ENCODE peak calls at places on chromosomes 7 and 10, in four cellular contexts. N is K562, X is HCT116, A is breast epithelium. I is an unnamed sample. For H3K4me1, the result is how much of the 10 kb centered on the place peaks cover.

GRCh38 chr7:17462059-17462695 is 163.7 kb downstream of the AHR start:
- DNase-seq in N (no peak), X (peak), A (no peak), I (no peak)

GRCh38 chr10:83809001-83809400 is 330.3 kb upstream of the GHITM start:
- DNase-seq in A (no peak), X (no peak), N (no peak), I (no peak)

GRCh38 chr10:17181751-17182150 is 19.7 kb downstream of the TRDMT1 start:
- DNase-seq in N (no peak), A (no peak), X (no peak), I (no peak)

GRCh38 chr7:64892116-64892515 is 11.0 kb upstream of the ZNF273 start:
- DNase-seq in A (no peak), X (no peak), N (no peak), I (no peak)

GRCh38 chr10:57849726-57850357 is 417.9 kb downstream of the IPMK start:
- DNase-seq in X (no peak), N (no peak), A (no peak), I (no peak)

GRCh38 chr10:21145751-21146445 is 248.8 kb upstream of the NEBL start:
- DNase-seq in A (no peak), X (no peak), N (no peak), I (no peak)

GRCh38 chr10:119025336-119025735 is 4.2 kb upstream of the NANOS1 start:
- DNase-seq in A (peak), N (no peak), X (no peak), I (no peak)

GRCh38 chr10:26214004-26214403 is 2.6 kb upstream of the GAD2 start:
- DNase-seq in X (no peak), N (no peak), A (no peak), I (no peak)

GRCh38 chr7:44695756-44696155 is 52.9 kb upstream of the ZMIZ2 start:
- DNase-seq in N (no peak), X (no peak), A (no peak), I (peak)

GRCh38 chr10:98376485-98376884 is 38.5 kb downstream of the PYROXD2 start:
- DNase-seq in A (no peak), X (no peak), N (no peak), I (no peak)

GRCh38 chr7:73342645-73343044 is 14.7 kb downstream of the FKBP6 start:
- DNase-seq in N (no peak), A (no peak), X (peak), I (peak)

GRCh38 chr7:39595102-39595620 is 28.2 kb upstream of the RALA start:
- DNase-seq in N (no peak), A (no peak), X (no peak), I (no peak)

GRCh38 chr7:153523320-153524015 is 528.7 kb upstream of the DPP6 start:
- DNase-seq in X (no peak), N (no peak), A (no peak), I (no peak)

GRCh38 chr10:69389827-69390490 is 26.8 kb downstream of the TACR2 start:
- DNase-seq in A (no peak), N (peak), X (no peak), I (no peak)

GRCh38 chr7:12596225-12596790 is 25.8 kb downstream of the SCIN start:
- DNase-seq in N (no peak), X (no peak), A (no peak), I (no peak)

GRCh38 chr10:128163701-128164100 is 37.5 kb upstream of the MKI67 start:
- DNase-seq in X (no peak), N (no peak), A (no peak), I (no peak)

DNA sequence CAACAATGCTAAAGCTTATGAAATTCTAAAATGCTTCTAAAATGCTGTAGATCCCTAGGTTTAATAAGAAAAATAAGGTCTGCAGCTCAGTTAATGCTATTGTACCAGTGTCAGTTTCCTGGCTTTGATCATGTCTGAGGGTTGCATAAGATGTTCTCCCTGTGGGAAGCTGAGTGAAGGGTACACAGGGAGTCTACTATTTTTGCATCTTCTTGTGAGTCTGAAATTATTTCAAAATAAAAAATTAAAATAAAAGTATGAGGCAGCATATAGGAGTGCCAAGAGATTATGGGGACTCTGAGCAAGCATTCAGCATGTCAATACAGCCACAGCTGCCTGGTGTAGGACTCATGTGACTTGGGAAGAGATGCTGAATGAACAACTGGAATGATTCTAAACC is 14.7 kb downstream of the CHST15 start:
- DNase-seq in A (no peak), N (no peak), X (no peak), I (no peak)
- H3K4me1 ChIP-seq in A (under half), N (under half), X (under half), I (half or more)

GRCh38 chr7:80609732-80610131 is 28.7 kb upstream of the CD36 start:
- DNase-seq in A (no peak), N (no peak), X (no peak), I (no peak)

GRCh38 chr7:80611779-80612178 is 26.7 kb upstream of the CD36 start:
- DNase-seq in X (peak), N (no peak), A (peak), I (no peak)

GRCh38 chr7:80608292-80608691 is 30.1 kb upstream of the CD36 start:
- DNase-seq in X (no peak), N (no peak), A (no peak), I (no peak)

GRCh38 chr7:80613519-80613918 is 24.9 kb upstream of the CD36 start:
- DNase-seq in N (no peak), A (no peak), X (no peak), I (no peak)

GRCh38 chr7:80611353-80611752 is 27.1 kb upstream of the CD36 start:
- DNase-seq in N (no peak), X (no peak), A (no peak), I (no peak)
- H3K27ac ChIP-seq in N (no peak), X (peak), A (no peak), I (peak)

DNA sequence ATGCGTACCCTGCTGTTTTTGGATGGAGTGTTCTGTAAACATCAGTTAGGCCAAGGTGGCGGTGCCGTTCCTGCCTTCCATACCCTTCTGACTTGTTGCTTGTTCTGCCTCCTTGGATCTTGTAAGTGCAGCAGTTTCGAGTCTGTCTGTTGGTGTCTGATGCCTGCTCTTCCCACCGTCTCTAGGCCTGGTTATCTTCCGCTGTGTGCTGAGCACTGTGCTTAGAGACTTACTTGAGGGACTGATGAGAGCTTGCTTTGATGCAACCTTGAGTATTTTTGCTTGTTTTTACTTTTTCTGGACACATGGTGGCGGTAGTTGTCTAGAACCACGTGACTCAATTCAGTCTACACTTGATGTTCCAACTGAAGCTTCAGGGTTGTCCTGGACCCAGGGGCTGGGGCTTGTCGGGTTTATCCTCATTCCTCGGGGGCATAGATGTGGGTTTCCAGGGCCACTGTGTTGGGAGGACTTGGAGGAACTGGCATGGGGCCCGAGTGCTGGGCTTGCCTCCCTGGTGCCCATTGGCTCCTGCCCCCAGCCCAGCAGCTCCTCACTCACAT is 14.4 kb upstream of the SPRN start:
- DNase-seq in X (peak), A (no peak), N (peak), I (no peak)
- TF ChIP-seq POLR2AphosphoS5 in X (no peak), A (no peak), N (no peak), I (no peak)

GRCh38 chr10:71260622-71261325 is 48.4 kb downstream of the UNC5B start:
- DNase-seq in N (no peak), A (no peak), X (peak), I (no peak)

GRCh38 chr10:71258446-71259145 is 46.2 kb downstream of the UNC5B start:
- DNase-seq in N (no peak), X (no peak), A (no peak), I (no peak)

GRCh38 chr10:71258046-71258445 is 45.7 kb downstream of the UNC5B start:
- DNase-seq in X (no peak), A (no peak), N (no peak), I (no peak)

GRCh38 chr10:71259282-71259681 is 46.9 kb downstream of the UNC5B start:
- DNase-seq in X (no peak), A (no peak), N (no peak), I (no peak)

DNA sequence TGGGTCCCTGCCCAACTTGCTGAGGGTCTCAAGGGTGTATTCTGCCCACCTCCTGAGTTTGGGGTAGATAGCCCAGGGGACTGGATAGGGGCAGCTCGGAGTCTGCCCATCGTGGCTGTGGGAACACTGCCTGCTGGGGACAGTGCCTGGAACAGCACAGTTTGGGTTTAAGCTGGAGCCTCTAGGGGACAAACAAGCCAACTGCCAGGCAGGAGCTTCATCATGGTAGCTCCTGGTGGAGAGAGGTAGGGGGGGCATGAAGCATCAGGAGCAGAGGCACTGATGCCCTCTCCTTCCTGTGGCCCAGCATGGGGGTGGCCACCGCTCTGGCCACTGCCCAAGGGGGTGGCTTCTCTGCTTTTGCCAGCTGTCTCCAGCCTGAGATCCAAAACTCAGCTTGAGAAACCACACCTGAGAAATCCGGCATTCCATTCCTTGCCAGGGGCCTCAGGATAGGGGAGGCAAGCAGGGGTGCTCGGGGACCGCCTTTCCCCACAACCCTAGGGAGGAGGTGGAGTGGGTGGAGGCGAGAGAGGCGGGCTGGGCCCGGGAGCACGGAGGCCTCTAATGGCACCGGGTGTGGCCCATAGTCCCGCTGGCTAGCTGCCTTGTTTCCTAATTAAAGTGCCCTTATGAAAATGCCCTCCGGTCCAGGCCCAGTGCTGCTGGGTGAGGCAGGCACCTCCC is 47.6 kb downstream of the UNC5B start:
- DNase-seq in X (no peak), A (no peak), N (no peak), I (no peak)
- H3K4me1 ChIP-seq in X (half or more), A (under half), N (under half), I (under half)

GRCh38 chr7:3159445-3159844 is 115.8 kb upstream of the CARD11 start:
- DNase-seq in X (no peak), A (no peak), N (no peak), I (no peak)
- H3K27ac ChIP-seq in X (no peak), A (no peak), N (no peak), I (no peak)